ENCODE peak calls at places on chromosomes 3 and 15, in five cellular contexts. X is A549, U is HepG2, Y is endothelial cell of umbilical vein, Q is K562. I is an unnamed sample. For H3K9me3, the result is how much of the 10 kb centered on the place peaks cover.

GRCh38 chr3:119294402-119294888 is 262 bp downstream of the ARHGAP31 start:
- DNase-seq in X (peak), Y (no peak), Q (no peak), U (no peak), I (no peak)

GRCh38 chr3:192794216-192794615 is 66.9 kb upstream of the FGF12 start:
- DNase-seq in X (no peak), U (no peak), Q (no peak), Y (no peak), I (no peak)

GRCh38 chr3:98961161-98962155 is 60.0 kb upstream of the DCBLD2 start:
- DNase-seq in Y (peak), U (no peak), X (no peak), Q (no peak), I (no peak)

GRCh38 chr3:191148131-191148530 is 50.9 kb upstream of the OSTN start:
- DNase-seq in X (no peak), U (no peak), Q (no peak), Y (peak), I (no peak)

GRCh38 chr3:217436-217835 is 20.9 kb downstream of the CHL1 start:
- DNase-seq in Y (no peak), Q (no peak), X (no peak), U (no peak), I (no peak)

GRCh38 chr3:72533584-72534473 is 314.4 kb downstream of the SHQ1 start:
- DNase-seq in Y (no peak), Q (no peak), X (no peak), U (no peak), I (no peak)

GRCh38 chr3:111072016-111072891 is 638 bp downstream of the NECTIN3 start:
- DNase-seq in U (peak), Y (peak), Q (no peak), X (peak), I (no peak)

GRCh38 chr15:86154705-86155104 is 75.0 kb downstream of the AGBL1 start:
- DNase-seq in Q (no peak), X (no peak), Y (no peak), U (no peak), I (no peak)

GRCh38 chr15:68958597-68958996 is 28.3 kb downstream of the SPESP1 start:
- DNase-seq in Y (no peak), X (no peak), U (no peak), Q (no peak), I (no peak)

GRCh38 chr3:168024537-168024941 is 71.2 kb downstream of the GOLIM4 start:
- DNase-seq in U (no peak), X (no peak), Y (peak), Q (no peak), I (peak)

GRCh38 chr15:43912991-43913927 is 86.5 kb downstream of the WDR76 start:
- DNase-seq in X (peak), Q (no peak), Y (peak), U (peak), I (no peak)

GRCh38 chr3:14548321-14548729 is 8.2 kb upstream of the GRIP2 start:
- DNase-seq in U (peak), Q (peak), X (peak), Y (peak), I (no peak)

GRCh38 chr15:54208786-54209185 is 230.5 kb downstream of the UNC13C start:
- DNase-seq in U (no peak), X (no peak), Y (no peak), Q (no peak), I (no peak)

GRCh38 chr3:1394188-1394587 is 301.4 kb downstream of the CNTN6 start:
- DNase-seq in Q (no peak), X (no peak), U (no peak), Y (no peak), I (no peak)

GRCh38 chr3:172856766-172857742 is 106.5 kb downstream of the ECT2 start:
- DNase-seq in U (peak), Y (peak), Q (peak), X (no peak), I (no peak)

GRCh38 chr15:91981802-91982201 is 128.3 kb downstream of the SLCO3A1 start:
- DNase-seq in U (no peak), Q (no peak), X (no peak), Y (no peak), I (no peak)

GRCh38 chr3:196634224-196634623 is 5.3 kb upstream of the NRROS start:
- DNase-seq in Y (no peak), X (no peak), Q (no peak), U (no peak), I (no peak)

GRCh38 chr3:118987466-118987865 is 47.2 kb downstream of the IGSF11 start:
- DNase-seq in Q (no peak), Y (no peak), U (no peak), X (no peak), I (no peak)

GRCh38 chr15:67721996-67722395 is 103.3 kb upstream of the SKOR1 start:
- DNase-seq in Q (no peak), Y (no peak), U (no peak), X (no peak), I (no peak)

GRCh38 chr3:38964646-38965045 is 87.1 kb downstream of the SCN11A start:
- DNase-seq in X (no peak), Y (no peak), Q (no peak), U (no peak), I (no peak)

GRCh38 chr3:134522541-134522940 is 36.7 kb downstream of the CEP63 start:
- DNase-seq in Y (no peak), U (no peak), X (no peak), Q (no peak), I (no peak)

GRCh38 chr3:134525293-134525692 is 39.4 kb downstream of the CEP63 start:
- DNase-seq in X (no peak), U (no peak), Q (no peak), Y (no peak), I (no peak)

GRCh38 chr3:134527538-134528186 is 41.8 kb downstream of the CEP63 start:
- DNase-seq in Y (no peak), X (no peak), Q (no peak), U (no peak), I (no peak)

GRCh38 chr3:134526319-134526718 is 40.5 kb downstream of the CEP63 start:
- DNase-seq in Q (no peak), X (no peak), Y (no peak), U (no peak), I (no peak)

DNA sequence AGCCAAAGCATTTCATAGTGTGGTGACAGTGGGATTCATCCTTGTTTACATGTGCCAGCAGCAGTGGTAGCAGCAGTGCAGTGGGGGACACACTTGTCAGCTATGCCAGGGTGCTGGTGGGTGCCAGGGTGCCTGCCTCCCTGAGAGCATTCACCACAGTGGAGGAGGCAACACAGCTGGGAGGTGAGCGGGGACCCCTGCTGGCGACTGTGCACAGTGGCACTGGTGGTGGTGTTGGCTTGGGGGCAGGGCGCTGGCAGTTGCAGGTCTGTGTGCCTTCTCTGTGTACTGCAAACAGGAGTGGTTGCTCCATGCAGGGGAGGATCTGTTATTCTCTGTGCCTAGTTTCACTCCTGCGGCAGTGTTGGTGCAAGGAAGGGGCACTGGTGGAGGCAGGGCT is 41.2 kb downstream of the CEP63 start:
- DNase-seq in X (no peak), Q (no peak), Y (no peak), U (peak), I (no peak)
- H3K27ac ChIP-seq in X (no peak), Q (no peak), Y (no peak), U (no peak), I (no peak)

GRCh38 chr15:25090073-25090733 is 135.4 kb downstream of the SNRPN start:
- DNase-seq in Q (no peak), Y (no peak), X (no peak), U (no peak), I (no peak)
- H3K9me3 ChIP-seq in Q (under half), Y (under half), X (under half), U (half or more), I (under half)

GRCh38 chr3:55309336-55309735 is 177.8 kb downstream of the WNT5A start:
- DNase-seq in X (no peak), Y (no peak), U (no peak), Q (no peak), I (no peak)

GRCh38 chr3:55300701-55301100 is 186.4 kb downstream of the WNT5A start:
- DNase-seq in Y (no peak), X (no peak), Q (no peak), U (no peak), I (no peak)

GRCh38 chr3:55307622-55308021 is 179.5 kb downstream of the WNT5A start:
- DNase-seq in Y (no peak), Q (no peak), X (no peak), U (no peak), I (no peak)

DNA sequence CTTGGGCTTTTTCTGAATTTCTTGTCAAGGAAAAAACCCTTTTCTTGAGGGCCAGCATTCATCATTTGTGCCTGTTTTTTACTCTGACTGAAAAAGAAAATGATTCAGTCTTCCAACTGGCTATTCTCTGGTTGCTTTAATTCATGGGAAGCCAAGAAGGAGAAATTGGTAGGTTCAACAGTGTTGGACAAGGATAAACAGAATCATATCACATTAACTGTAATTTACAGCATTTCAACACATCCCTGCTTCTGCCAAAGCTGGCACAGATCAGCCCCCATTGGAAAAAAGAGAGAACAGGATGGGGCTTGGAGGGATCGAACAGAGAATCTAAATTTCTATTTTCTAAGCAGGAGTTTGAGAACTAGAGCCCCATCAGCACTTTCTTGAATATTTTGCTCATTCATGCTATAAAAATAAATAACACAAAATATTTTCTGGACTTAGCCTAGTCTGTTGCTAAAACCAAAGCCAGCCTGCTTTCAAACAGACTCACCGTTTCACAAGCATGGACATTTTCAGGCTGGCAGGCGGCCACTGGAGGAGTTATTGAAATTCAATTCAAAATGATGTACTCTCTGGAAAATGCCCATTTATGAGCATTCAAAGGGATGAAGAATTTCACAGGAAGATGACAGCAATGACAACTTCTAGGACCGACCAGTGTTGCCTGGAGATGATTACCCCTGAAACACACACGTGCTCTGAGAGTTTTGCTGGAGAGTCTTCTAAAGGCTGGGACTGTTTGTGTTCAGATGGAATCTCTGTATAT is 181.2 kb downstream of the WNT5A start:
- DNase-seq in U (no peak), X (no peak), Y (no peak), Q (no peak), I (no peak)
- TF ChIP-seq MYC in U (no peak), X (no peak), Y (no peak), Q (no peak), I (no peak)

GRCh38 chr3:182601597-182601996 is 191.7 kb upstream of the ATP11B start:
- DNase-seq in Q (no peak), Y (no peak), X (no peak), U (no peak), I (no peak)
- H3K27ac ChIP-seq in Q (no peak), Y (no peak), X (no peak), U (no peak), I (no peak)

I was measured in GM12878.